ENCODE peak calls at places on chromosome 21, in six cellular contexts. K is ovary, Z is uterus, V is body of pancreas, C is A549, W is sigmoid colon. B is an unnamed sample.

GRCh38 chr21:39022901-39023693 is 160.2 kb downstream of the PSMG1 start:
- DNase-seq in K (peak; percentile 85), Z (peak; percentile 76), V (peak; percentile 69), C (no peak), W (peak; percentile 66), B (peak; percentile 78)

GRCh38 chr21:39612233-39613028 is at the start of gene B3GALT5:
- DNase-seq in K (no peak), Z (no peak), V (peak; percentile 50), C (no peak), W (no peak), B (no peak)

GRCh38 chr21:38352536-38353219 is 95.9 kb downstream of the KCNJ15 start:
- DNase-seq in K (no peak), Z (peak; percentile 26), V (peak; percentile 61), C (peak; percentile 47), W (no peak), B (no peak)

GRCh38 chr21:45596704-45597318 is 46.7 kb upstream of the PCBP3 start:
- DNase-seq in K (peak; percentile 81), Z (peak; percentile 54), V (peak; percentile 79), C (peak; percentile 74), W (peak; percentile 85), B (peak; percentile 86)

GRCh38 chr21:45576838-45577737 is 34.8 kb upstream of the SLC19A1 start:
- DNase-seq in K (no peak), Z (no peak), V (no peak), C (no peak), W (peak; percentile 46), B (no peak)

GRCh38 chr21:44295163-44295601 is 4.7 kb upstream of the PFKL start:
- DNase-seq in K (no peak), Z (no peak), V (no peak), C (no peak), W (no peak), B (peak; percentile 72)

GRCh38 chr21:41482321-41482720 is 25.6 kb downstream of the TMPRSS2 start:
- DNase-seq in K (no peak), Z (no peak), V (no peak), C (no peak), W (no peak), B (no peak)

GRCh38 chr21:19792004-19792403 is 1206.2 kb upstream of the NCAM2 start:
- DNase-seq in K (no peak), Z (no peak), V (no peak), C (no peak), W (no peak), B (no peak)

GRCh38 chr21:22056904-22057303 is 1058.7 kb downstream of the NCAM2 start:
- DNase-seq in K (no peak), Z (no peak), V (no peak), C (no peak), W (no peak), B (no peak)

GRCh38 chr21:29295066-29295650 is 3.6 kb upstream of the BACH1 start:
- DNase-seq in K (no peak), Z (no peak), V (no peak), C (no peak), W (no peak), B (no peak)

GRCh38 chr21:42674351-42674940 is 21.0 kb downstream of the PDE9A start:
- DNase-seq in K (peak; percentile 71), Z (peak; percentile 62), V (no peak), C (no peak), W (peak; percentile 95), B (peak; percentile 79)
- H3K4me3 ChIP-seq in K (peak overlapping the region; percentile 4), Z (no peak overlapping the region), V (no peak overlapping the region), C (no peak overlapping the region), W (peak overlapping the region; percentile 8), B (peak overlapping the region; percentile 7)

DNA sequence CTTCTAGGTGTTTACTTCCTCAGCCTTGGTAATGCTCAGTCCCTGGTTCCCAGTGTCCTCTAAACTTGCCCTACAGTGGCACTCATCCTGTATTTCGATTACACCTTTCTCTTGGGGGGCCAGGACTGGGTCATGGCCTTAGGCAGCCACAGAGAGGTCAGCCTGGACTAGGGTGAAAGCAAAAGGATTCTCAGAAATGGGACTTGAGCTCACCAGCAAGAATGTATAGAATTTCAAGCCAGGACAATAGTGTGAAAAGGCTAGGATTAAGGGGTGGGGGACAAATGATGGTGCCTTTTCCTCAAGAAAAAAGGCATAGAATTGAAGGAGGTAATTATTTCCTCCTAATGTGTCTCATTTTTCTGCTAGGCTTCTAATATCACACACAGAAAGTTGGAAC is 166.8 kb upstream of the RUNX1 start:
- DNase-seq in K (no peak), Z (no peak), V (no peak), C (no peak), W (no peak), B (no peak)
- TF ChIP-seq CTCF in K (no peak), Z (no peak), V (no peak), C (no peak), W (no peak), B (no peak)

DNA sequence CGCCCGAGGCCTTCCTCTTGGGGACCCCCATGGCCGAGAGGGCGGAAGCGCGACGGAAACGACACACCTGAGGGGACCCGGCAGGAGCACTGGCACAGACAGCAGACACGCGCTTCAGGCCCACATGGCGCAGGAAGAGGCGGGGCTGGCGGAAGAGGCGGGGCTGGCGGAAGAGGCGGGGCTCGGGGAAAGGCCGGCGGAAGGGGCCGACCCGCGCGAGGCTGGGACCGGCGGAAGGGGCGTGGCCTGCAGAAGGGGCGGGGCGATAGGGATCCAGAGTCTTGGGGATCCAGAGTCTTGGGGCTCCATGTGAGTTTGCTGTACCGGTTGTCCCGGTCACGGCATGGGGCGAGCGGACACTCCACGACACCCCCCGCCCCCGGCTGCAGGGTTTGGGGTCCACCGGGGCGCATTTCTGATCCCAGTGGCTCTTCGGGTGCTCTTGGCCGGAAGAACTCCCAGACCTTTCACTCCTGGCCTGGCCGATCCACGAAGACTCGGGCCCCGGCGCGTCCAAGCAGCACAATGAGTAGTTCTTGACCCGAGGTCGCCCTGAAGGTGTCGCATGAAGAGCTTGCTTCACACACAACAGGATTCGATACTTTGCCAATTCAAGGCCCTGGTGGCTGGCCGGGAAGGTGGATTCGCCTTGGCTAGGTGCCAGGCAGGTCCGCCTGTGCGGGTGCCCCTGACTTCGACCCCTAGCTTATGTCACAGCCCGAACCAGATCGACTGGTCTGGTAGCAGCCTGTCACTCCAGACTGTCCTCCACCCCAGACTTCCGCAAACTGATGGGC is at the start of gene URB1:
- DNase-seq in K (peak; percentile 97), Z (peak; percentile 91), V (peak; percentile 92), C (peak; percentile 43), W (peak; percentile 94), B (peak; percentile 96)
- TF ChIP-seq POLR2A in K (peak; percentile 77), Z (peak; percentile 84), V (peak; percentile 87), C (peak; percentile 70), W (peak; percentile 60), B (peak; percentile 83)

GRCh38 chr21:35171385-35171784 is 122.3 kb upstream of the RUNX1 start:
- DNase-seq in K (no peak), Z (no peak), V (no peak), C (no peak), W (no peak), B (no peak)
- H3K4me3 ChIP-seq in K (no peak overlapping the region), Z (no peak overlapping the region), V (no peak overlapping the region), C (no peak overlapping the region), W (no peak overlapping the region), B (no peak overlapping the region)

B was measured in heart left ventricle.